ENCODE peak calls at places on chromosomes 5 and 9, in eight cellular contexts. W is stimulated activated naive CD8-positive, alpha-beta T cell treated with anti-CD3 and anti-CD28 coated beads, Interleukin-15, amount 100 ng/mL, for 72 hours; Z is NCI-H510A treated with DMSO at 0.1 percent for 48 hours; T is iris pigment epithelial cell; A is EL; S is body of pancreas; O is GM13976; M is psoas muscle. C is an unnamed sample.
A peak's percentile ranks its signal among the peaks of the same experiment; 100 is the strongest.

GRCh38 chr9:88745281-88746001 is 210.5 kb downstream of the NXNL2 start:
- DNase-seq in W (no peak), Z (no peak), T (peak; percentile 56), A (peak; percentile 85), S (no peak), O (no peak), M (no peak), C (no peak)

GRCh38 chr5:108681079-108681921 is 66.4 kb upstream of the FER start:
- DNase-seq in W (peak; percentile 19), Z (peak; percentile 47), T (peak; percentile 82), A (peak; percentile 61), S (peak; percentile 29), O (peak; percentile 65), M (no peak), C (peak; percentile 16)

GRCh38 chr9:133856798-133857197 is 118.6 kb upstream of the SARDH start:
- DNase-seq in W (no peak), Z (no peak), T (no peak), A (no peak), S (no peak), O (no peak), M (no peak), C (no peak)

GRCh38 chr5:96219580-96220281 is 213.3 kb downstream of the PCSK1 start:
- DNase-seq in W (no peak), Z (no peak), T (peak; percentile 81), A (peak; percentile 80), S (no peak), O (no peak), M (no peak), C (no peak)

GRCh38 chr5:177113566-177114424 is 19.8 kb upstream of the NSD1 start:
- DNase-seq in W (peak; percentile 78), Z (peak; percentile 30), T (peak; percentile 58), A (peak; percentile 76), S (peak; percentile 84), O (peak; percentile 92), M (peak; percentile 88), C (peak; percentile 89)

GRCh38 chr5:152349683-152350526 is 55.2 kb downstream of the NMUR2 start:
- DNase-seq in W (peak; percentile 18), Z (peak; percentile 69), T (peak; percentile 34), A (peak; percentile 23), S (peak; percentile 46), O (peak; percentile 55), M (peak; percentile 47), C (peak; percentile 6)

GRCh38 chr5:40616791-40617190 is 62.9 kb upstream of the PTGER4 start:
- DNase-seq in W (no peak), Z (no peak), T (no peak), A (no peak), S (no peak), O (peak; percentile 6), M (no peak), C (no peak)

GRCh38 chr5:55597014-55597981 is 62.5 kb upstream of the PLPP1 start:
- DNase-seq in W (no peak), Z (no peak), T (no peak), A (peak; percentile 83), S (peak; percentile 14), O (no peak), M (peak; percentile 62), C (no peak)

GRCh38 chr5:23466401-23466886 is 41.0 kb upstream of the PRDM9 start:
- DNase-seq in W (no peak), Z (no peak), T (peak; percentile 88), A (no peak), S (no peak), O (no peak), M (no peak), C (no peak)

GRCh38 chr5:65986050-65986451 is 59.7 kb downstream of the ERBIN start:
- DNase-seq in W (no peak), Z (no peak), T (peak; percentile 81), A (peak; percentile 79), S (no peak), O (no peak), M (no peak), C (no peak)

GRCh38 chr9:109417585-109418544 is 80.2 kb downstream of the PTPN3 start:
- DNase-seq in W (no peak), Z (peak; percentile 12), T (no peak), A (no peak), S (no peak), O (no peak), M (peak; percentile 64), C (no peak)

GRCh38 chr9:125189011-125189360 is 617 bp downstream of the PPP6C start:
- DNase-seq in W (peak; percentile 39), Z (no peak), T (no peak), A (peak; percentile 15), S (no peak), O (no peak), M (peak; percentile 76), C (peak; percentile 38)

GRCh38 chr5:7926296-7926695 is 57.3 kb downstream of the MTRR start:
- DNase-seq in W (no peak), Z (no peak), T (peak; percentile 94), A (peak; percentile 94), S (no peak), O (no peak), M (no peak), C (no peak)

GRCh38 chr9:137974746-137975526 is 97.4 kb downstream of the CACNA1B start:
- DNase-seq in W (no peak), Z (no peak), T (no peak), A (no peak), S (no peak), O (no peak), M (peak; percentile 29), C (no peak)

C was measured in germinal center.